ENCODE peak calls at places on chromosomes 3 and 15, in ten cellular contexts. One of them, this sample, is unnamed.

GRCh38 chr3:169091196-169091595 is 572.3 kb downstream of the MECOM start:
- DNase-seq in OCI-LY7: no peak
- DNase-seq in neural progenitor cell: no peak
- DNase-seq in hepatocyte: no peak
- DNase-seq in spleen: no peak
- DNase-seq in ovary: no peak
- DNase-seq in colonic mucosa: no peak
- DNase-seq in AG04450: no peak
- DNase-seq in thyroid gland: no peak
- DNase-seq in tibial artery: no peak
- DNase-seq in this sample: no peak

GRCh38 chr15:89108865-89109660 is 20.8 kb downstream of the ABHD2 start:
- DNase-seq in OCI-LY7: no peak
- DNase-seq in spleen: no peak
- DNase-seq in ovary: no peak
- DNase-seq in colonic mucosa: no peak
- DNase-seq in AG04450: no peak
- DNase-seq in thyroid gland: no peak
- DNase-seq in neural progenitor cell: no peak
- DNase-seq in hepatocyte: no peak
- DNase-seq in tibial artery: no peak
- DNase-seq in this sample: no peak

GRCh38 chr15:64566629-64567427 is 106.5 kb downstream of the ZNF609 start:
- DNase-seq in AG04450: no peak
- DNase-seq in hepatocyte: peak
- DNase-seq in colonic mucosa: no peak
- DNase-seq in ovary: no peak
- DNase-seq in neural progenitor cell: no peak
- DNase-seq in OCI-LY7: no peak
- DNase-seq in tibial artery: no peak
- DNase-seq in spleen: no peak
- DNase-seq in thyroid gland: no peak
- DNase-seq in this sample: no peak

GRCh38 chr3:148233403-148233802 is 464.3 kb upstream of the AGTR1 start:
- DNase-seq in OCI-LY7: no peak
- DNase-seq in thyroid gland: no peak
- DNase-seq in neural progenitor cell: no peak
- DNase-seq in spleen: no peak
- DNase-seq in colonic mucosa: no peak
- DNase-seq in ovary: no peak
- DNase-seq in hepatocyte: no peak
- DNase-seq in tibial artery: no peak
- DNase-seq in AG04450: no peak
- DNase-seq in this sample: no peak

GRCh38 chr3:14688525-14688924 is 13.6 kb downstream of the C3orf20 start:
- DNase-seq in neural progenitor cell: no peak
- DNase-seq in spleen: no peak
- DNase-seq in hepatocyte: no peak
- DNase-seq in colonic mucosa: no peak
- DNase-seq in AG04450: no peak
- DNase-seq in tibial artery: no peak
- DNase-seq in ovary: no peak
- DNase-seq in thyroid gland: no peak
- DNase-seq in OCI-LY7: peak
- DNase-seq in this sample: no peak

GRCh38 chr3:71951842-71952241 is 166.9 kb upstream of the PROK2 start:
- DNase-seq in spleen: no peak
- DNase-seq in OCI-LY7: no peak
- DNase-seq in ovary: no peak
- DNase-seq in AG04450: no peak
- DNase-seq in thyroid gland: no peak
- DNase-seq in neural progenitor cell: no peak
- DNase-seq in tibial artery: peak
- DNase-seq in colonic mucosa: no peak
- DNase-seq in hepatocyte: no peak
- DNase-seq in this sample: no peak

GRCh38 chr3:17013050-17013449 is 128.3 kb downstream of the PLCL2 start:
- DNase-seq in colonic mucosa: no peak
- DNase-seq in hepatocyte: no peak
- DNase-seq in spleen: no peak
- DNase-seq in neural progenitor cell: peak
- DNase-seq in AG04450: no peak
- DNase-seq in thyroid gland: no peak
- DNase-seq in tibial artery: no peak
- DNase-seq in OCI-LY7: no peak
- DNase-seq in ovary: no peak
- DNase-seq in this sample: no peak

GRCh38 chr15:61974118-61974517 is 86.1 kb downstream of the VPS13C start:
- DNase-seq in tibial artery: no peak
- DNase-seq in ovary: no peak
- DNase-seq in OCI-LY7: no peak
- DNase-seq in thyroid gland: no peak
- DNase-seq in AG04450: no peak
- DNase-seq in hepatocyte: no peak
- DNase-seq in colonic mucosa: no peak
- DNase-seq in neural progenitor cell: no peak
- DNase-seq in spleen: no peak
- DNase-seq in this sample: no peak

GRCh38 chr3:179100652-179101051 is 29.0 kb upstream of the ZMAT3 start:
- DNase-seq in neural progenitor cell: no peak
- DNase-seq in OCI-LY7: no peak
- DNase-seq in spleen: no peak
- DNase-seq in hepatocyte: no peak
- DNase-seq in colonic mucosa: no peak
- DNase-seq in tibial artery: no peak
- DNase-seq in thyroid gland: no peak
- DNase-seq in ovary: no peak
- DNase-seq in AG04450: no peak
- DNase-seq in this sample: no peak

GRCh38 chr3:179093807-179094206 is 22.2 kb upstream of the ZMAT3 start:
- DNase-seq in thyroid gland: no peak
- DNase-seq in colonic mucosa: no peak
- DNase-seq in tibial artery: no peak
- DNase-seq in hepatocyte: no peak
- DNase-seq in spleen: no peak
- DNase-seq in OCI-LY7: no peak
- DNase-seq in neural progenitor cell: no peak
- DNase-seq in ovary: no peak
- DNase-seq in AG04450: no peak
- DNase-seq in this sample: no peak

DNA sequence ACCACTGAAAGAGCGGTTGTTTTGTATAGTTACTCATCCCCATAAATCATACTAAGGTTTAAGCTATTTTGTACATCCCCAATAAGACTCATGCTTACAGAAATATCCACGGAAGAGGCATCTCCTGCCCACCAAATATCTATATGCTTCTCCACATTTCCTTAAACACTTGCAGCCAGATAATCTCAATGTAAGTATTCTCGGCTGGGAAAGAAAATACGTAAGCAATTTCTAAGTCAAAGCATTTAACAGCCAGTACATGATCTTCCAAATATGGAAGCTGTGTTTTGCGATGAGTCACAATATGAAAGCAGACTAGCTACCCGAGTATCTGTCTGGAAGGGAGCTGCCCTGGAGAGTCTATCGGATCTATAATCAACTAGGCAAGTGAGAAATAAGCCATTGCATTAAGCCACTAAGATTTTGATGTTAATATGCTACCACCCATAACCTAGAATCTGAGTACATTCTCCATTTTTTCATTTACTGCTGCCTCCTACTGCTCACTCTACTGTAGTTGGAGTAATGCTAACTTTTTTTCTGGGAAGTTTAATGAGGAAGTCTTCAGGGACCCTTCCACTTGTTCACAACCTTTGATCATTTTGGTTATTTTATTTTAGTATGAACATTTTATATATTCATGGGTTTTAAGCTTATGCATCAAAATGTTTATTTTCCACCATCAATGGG is 26.9 kb upstream of the ZMAT3 start:
- DNase-seq in AG04450: peak
- DNase-seq in OCI-LY7: no peak
- DNase-seq in neural progenitor cell: no peak
- DNase-seq in colonic mucosa: no peak
- DNase-seq in spleen: no peak
- DNase-seq in ovary: no peak
- DNase-seq in thyroid gland: no peak
- DNase-seq in tibial artery: no peak
- DNase-seq in hepatocyte: peak
- DNase-seq in this sample: no peak
- TF ChIP-seq CTCF in AG04450: peak
- TF ChIP-seq CTCF in OCI-LY7: no peak
- TF ChIP-seq CTCF in neural progenitor cell: no peak
- TF ChIP-seq CTCF in colonic mucosa: no peak
- TF ChIP-seq CTCF in spleen: no peak
- TF ChIP-seq CTCF in ovary: no peak
- TF ChIP-seq CTCF in thyroid gland: no peak
- TF ChIP-seq CTCF in tibial artery: no peak
- TF ChIP-seq CTCF in hepatocyte: peak
- TF ChIP-seq CTCF in this sample: no peak

DNA sequence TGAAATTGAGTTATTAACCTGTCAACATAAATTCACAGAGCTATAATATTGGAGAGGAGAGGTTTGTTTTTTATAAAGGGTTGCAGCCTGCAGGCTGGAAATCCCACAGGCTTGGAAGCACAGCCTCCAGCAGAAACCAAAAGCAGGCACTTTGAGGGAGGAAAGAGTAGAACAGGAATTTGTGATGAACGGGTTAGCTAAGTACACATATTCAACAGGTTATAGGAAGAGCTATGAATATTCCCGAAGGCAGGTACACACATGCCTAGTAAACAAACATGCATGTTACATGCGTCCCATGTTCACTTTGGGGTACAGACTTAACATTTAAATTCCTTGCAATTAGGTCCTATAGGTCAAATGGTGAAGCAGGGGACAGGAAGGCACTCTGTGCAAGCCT is 25.9 kb upstream of the LIPC start:
- DNase-seq in thyroid gland: no peak
- DNase-seq in neural progenitor cell: no peak
- DNase-seq in tibial artery: no peak
- DNase-seq in ovary: no peak
- DNase-seq in spleen: no peak
- DNase-seq in colonic mucosa: no peak
- DNase-seq in AG04450: no peak
- DNase-seq in hepatocyte: no peak
- DNase-seq in OCI-LY7: no peak
- DNase-seq in this sample: no peak
- TF ChIP-seq CTCF in thyroid gland: no peak
- TF ChIP-seq CTCF in neural progenitor cell: no peak
- TF ChIP-seq CTCF in tibial artery: no peak
- TF ChIP-seq CTCF in ovary: no peak
- TF ChIP-seq CTCF in spleen: no peak
- TF ChIP-seq CTCF in colonic mucosa: no peak
- TF ChIP-seq CTCF in AG04450: no peak
- TF ChIP-seq CTCF in hepatocyte: no peak
- TF ChIP-seq CTCF in OCI-LY7: no peak
- TF ChIP-seq CTCF in this sample: no peak

DNA sequence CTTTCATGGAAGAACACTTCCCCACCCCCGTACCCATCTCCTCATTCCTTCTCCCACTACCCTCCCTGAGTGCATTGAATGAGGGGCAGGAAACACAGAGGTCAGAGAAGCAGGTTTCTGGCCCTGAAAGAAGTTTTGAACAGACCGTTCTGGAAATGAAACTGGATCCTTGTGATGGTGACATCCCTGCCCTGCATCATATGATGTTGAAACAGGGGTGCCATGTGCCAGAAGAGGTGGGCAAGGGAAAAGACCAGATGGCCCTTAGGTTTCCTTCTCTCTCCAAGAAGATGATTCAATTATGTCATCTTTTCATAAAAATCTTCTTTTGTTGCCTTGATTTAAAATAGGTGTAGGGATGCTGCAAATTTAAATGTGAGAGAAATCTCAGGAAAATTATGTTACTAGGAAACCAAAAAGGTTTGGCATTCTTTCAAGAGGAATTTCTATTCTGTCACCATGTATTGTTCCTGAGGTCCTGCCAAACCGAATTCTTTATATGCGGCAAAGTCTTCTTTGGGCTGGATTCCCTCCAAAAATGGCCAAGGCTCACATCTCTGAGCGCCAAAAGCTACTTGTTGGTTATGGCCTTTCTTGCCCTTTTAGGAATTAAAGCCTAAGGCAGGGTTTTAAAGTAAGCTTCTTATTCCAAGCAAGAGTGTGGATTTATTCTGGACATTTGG is 19.9 kb upstream of the TNFAIP8L3 start:
- DNase-seq in spleen: no peak
- DNase-seq in hepatocyte: no peak
- DNase-seq in ovary: no peak
- DNase-seq in OCI-LY7: no peak
- DNase-seq in neural progenitor cell: no peak
- DNase-seq in thyroid gland: no peak
- DNase-seq in tibial artery: peak
- DNase-seq in colonic mucosa: no peak
- DNase-seq in AG04450: no peak
- DNase-seq in this sample: no peak
- TF ChIP-seq CTCF in spleen: no peak
- TF ChIP-seq CTCF in hepatocyte: no peak
- TF ChIP-seq CTCF in ovary: no peak
- TF ChIP-seq CTCF in OCI-LY7: no peak
- TF ChIP-seq CTCF in neural progenitor cell: no peak
- TF ChIP-seq CTCF in thyroid gland: no peak
- TF ChIP-seq CTCF in tibial artery: no peak
- TF ChIP-seq CTCF in colonic mucosa: no peak
- TF ChIP-seq CTCF in AG04450: no peak
- TF ChIP-seq CTCF in this sample: no peak

GRCh38 chr3:111253733-111254132 is 182.1 kb downstream of the NECTIN3 start:
- DNase-seq in neural progenitor cell: no peak
- DNase-seq in spleen: no peak
- DNase-seq in AG04450: no peak
- DNase-seq in tibial artery: no peak
- DNase-seq in colonic mucosa: no peak
- DNase-seq in thyroid gland: no peak
- DNase-seq in OCI-LY7: no peak
- DNase-seq in ovary: no peak
- DNase-seq in hepatocyte: no peak
- DNase-seq in this sample: no peak

GRCh38 chr3:111249421-111249820 is 177.8 kb downstream of the NECTIN3 start:
- DNase-seq in AG04450: no peak
- DNase-seq in hepatocyte: no peak
- DNase-seq in tibial artery: no peak
- DNase-seq in ovary: no peak
- DNase-seq in neural progenitor cell: no peak
- DNase-seq in colonic mucosa: no peak
- DNase-seq in spleen: no peak
- DNase-seq in thyroid gland: no peak
- DNase-seq in OCI-LY7: no peak
- DNase-seq in this sample: no peak

GRCh38 chr3:111246967-111247760 is 175.5 kb downstream of the NECTIN3 start:
- DNase-seq in colonic mucosa: no peak
- DNase-seq in OCI-LY7: no peak
- DNase-seq in thyroid gland: no peak
- DNase-seq in tibial artery: no peak
- DNase-seq in neural progenitor cell: no peak
- DNase-seq in spleen: no peak
- DNase-seq in ovary: no peak
- DNase-seq in AG04450: peak
- DNase-seq in hepatocyte: no peak
- DNase-seq in this sample: peak

GRCh38 chr3:111248406-111248805 is 176.8 kb downstream of the NECTIN3 start:
- DNase-seq in tibial artery: no peak
- DNase-seq in neural progenitor cell: no peak
- DNase-seq in spleen: no peak
- DNase-seq in colonic mucosa: no peak
- DNase-seq in hepatocyte: no peak
- DNase-seq in AG04450: no peak
- DNase-seq in OCI-LY7: no peak
- DNase-seq in thyroid gland: no peak
- DNase-seq in ovary: no peak
- DNase-seq in this sample: no peak

DNA sequence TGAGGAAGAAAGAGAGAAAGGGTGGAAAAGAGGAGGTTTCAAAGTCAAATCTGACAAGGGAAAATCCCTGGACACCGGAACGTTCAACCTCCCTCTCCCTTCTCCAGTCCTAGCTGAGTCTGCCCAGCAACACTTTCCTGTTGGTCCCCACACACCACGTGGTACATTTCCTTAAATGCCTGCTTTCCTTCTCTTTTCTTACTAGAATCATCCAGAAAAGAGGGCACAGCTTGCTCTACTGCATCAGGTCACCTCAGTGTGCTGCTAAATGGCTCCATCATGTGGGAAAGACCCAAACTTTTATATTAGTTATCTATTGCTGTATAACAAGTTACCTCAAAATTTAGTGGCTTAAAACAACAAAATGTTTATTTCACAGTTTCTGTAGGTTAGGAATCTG is 181.2 kb downstream of the NECTIN3 start:
- DNase-seq in OCI-LY7: no peak
- DNase-seq in tibial artery: no peak
- DNase-seq in thyroid gland: peak
- DNase-seq in colonic mucosa: no peak
- DNase-seq in hepatocyte: peak
- DNase-seq in neural progenitor cell: no peak
- DNase-seq in spleen: peak
- DNase-seq in AG04450: no peak
- DNase-seq in ovary: no peak
- DNase-seq in this sample: peak
- TF ChIP-seq CTCF in OCI-LY7: no peak
- TF ChIP-seq CTCF in tibial artery: no peak
- TF ChIP-seq CTCF in thyroid gland: no peak
- TF ChIP-seq CTCF in colonic mucosa: no peak
- TF ChIP-seq CTCF in hepatocyte: peak
- TF ChIP-seq CTCF in neural progenitor cell: peak
- TF ChIP-seq CTCF in spleen: no peak
- TF ChIP-seq CTCF in AG04450: no peak
- TF ChIP-seq CTCF in ovary: no peak
- TF ChIP-seq CTCF in this sample: no peak